ENCODE peak calls at places on chromosomes 4 and X, in six cellular contexts. One of them, this sample, is unnamed.

GRCh38 chr4:159075531-159075932 is 27.3 kb upstream of the RAPGEF2 start:
- DNase-seq in ovary: no peak
- DNase-seq in kidney epithelial cell: no peak
- DNase-seq in endothelial cell of umbilical vein: no peak
- DNase-seq in Panc1: no peak
- DNase-seq in sigmoid colon: no peak
- DNase-seq in this sample: no peak

GRCh38 chr4:67480810-67481209 is 64.5 kb downstream of the CENPC start:
- DNase-seq in kidney epithelial cell: no peak
- DNase-seq in ovary: no peak
- DNase-seq in endothelial cell of umbilical vein: no peak
- DNase-seq in sigmoid colon: no peak
- DNase-seq in Panc1: no peak
- DNase-seq in this sample: no peak

GRCh38 chrX:131633285-131633917 is 89.5 kb downstream of the OR13H1 start:
- DNase-seq in sigmoid colon: peak
- DNase-seq in Panc1: peak
- DNase-seq in endothelial cell of umbilical vein: peak
- DNase-seq in ovary: peak
- DNase-seq in kidney epithelial cell: peak
- DNase-seq in this sample: peak

GRCh38 chr4:80240976-80241375 is 25.5 kb upstream of the FGF5 start:
- DNase-seq in endothelial cell of umbilical vein: no peak
- DNase-seq in Panc1: no peak
- DNase-seq in sigmoid colon: no peak
- DNase-seq in kidney epithelial cell: no peak
- DNase-seq in ovary: no peak
- DNase-seq in this sample: no peak

GRCh38 chrX:24498181-24498580 is 33.1 kb downstream of the PDK3 start:
- DNase-seq in ovary: no peak
- DNase-seq in Panc1: no peak
- DNase-seq in kidney epithelial cell: no peak
- DNase-seq in endothelial cell of umbilical vein: peak
- DNase-seq in sigmoid colon: peak
- DNase-seq in this sample: no peak

GRCh38 chr4:44583393-44583792 is 68.0 kb downstream of the YIPF7 start:
- DNase-seq in endothelial cell of umbilical vein: no peak
- DNase-seq in sigmoid colon: no peak
- DNase-seq in ovary: no peak
- DNase-seq in kidney epithelial cell: no peak
- DNase-seq in Panc1: no peak
- DNase-seq in this sample: no peak

GRCh38 chr4:115145393-115146160 is 32.2 kb upstream of the NDST4 start:
- DNase-seq in endothelial cell of umbilical vein: no peak
- DNase-seq in ovary: no peak
- DNase-seq in Panc1: no peak
- DNase-seq in sigmoid colon: no peak
- DNase-seq in kidney epithelial cell: no peak
- DNase-seq in this sample: no peak

GRCh38 chrX:107574711-107575110 is 53.6 kb upstream of the PRPS1 start:
- DNase-seq in sigmoid colon: no peak
- DNase-seq in ovary: no peak
- DNase-seq in kidney epithelial cell: no peak
- DNase-seq in endothelial cell of umbilical vein: no peak
- DNase-seq in Panc1: no peak
- DNase-seq in this sample: no peak

GRCh38 chr4:85642356-85643100 is 167.6 kb downstream of the ARHGAP24 start:
- DNase-seq in sigmoid colon: no peak
- DNase-seq in kidney epithelial cell: no peak
- DNase-seq in endothelial cell of umbilical vein: no peak
- DNase-seq in Panc1: no peak
- DNase-seq in ovary: no peak
- DNase-seq in this sample: no peak

GRCh38 chrX:9928083-9928482 is 39.1 kb upstream of the CLDN34 start:
- DNase-seq in kidney epithelial cell: no peak
- DNase-seq in endothelial cell of umbilical vein: no peak
- DNase-seq in ovary: no peak
- DNase-seq in sigmoid colon: no peak
- DNase-seq in Panc1: no peak
- DNase-seq in this sample: peak

GRCh38 chr4:118826723-118827444 is 9.0 kb downstream of the SEC24D start:
- DNase-seq in endothelial cell of umbilical vein: no peak
- DNase-seq in sigmoid colon: no peak
- DNase-seq in kidney epithelial cell: no peak
- DNase-seq in Panc1: no peak
- DNase-seq in ovary: no peak
- DNase-seq in this sample: no peak

GRCh38 chr4:12884846-12885796 is 599.0 kb downstream of the RAB28 start:
- DNase-seq in endothelial cell of umbilical vein: no peak
- DNase-seq in kidney epithelial cell: no peak
- DNase-seq in Panc1: no peak
- DNase-seq in sigmoid colon: no peak
- DNase-seq in ovary: no peak
- DNase-seq in this sample: no peak

GRCh38 chrX:103234869-103235268 is 20.0 kb downstream of the BEX4 start:
- DNase-seq in endothelial cell of umbilical vein: no peak
- DNase-seq in kidney epithelial cell: no peak
- DNase-seq in sigmoid colon: no peak
- DNase-seq in Panc1: no peak
- DNase-seq in ovary: no peak
- DNase-seq in this sample: no peak

GRCh38 chr4:128310266-128310697 is 22.7 kb upstream of the PGRMC2 start:
- DNase-seq in sigmoid colon: no peak
- DNase-seq in endothelial cell of umbilical vein: no peak
- DNase-seq in Panc1: no peak
- DNase-seq in ovary: peak
- DNase-seq in kidney epithelial cell: no peak
- DNase-seq in this sample: no peak

GRCh38 chrX:7730071-7730470 is 112.9 kb upstream of the VCX start:
- DNase-seq in Panc1: no peak
- DNase-seq in kidney epithelial cell: no peak
- DNase-seq in sigmoid colon: no peak
- DNase-seq in endothelial cell of umbilical vein: no peak
- DNase-seq in ovary: no peak
- DNase-seq in this sample: no peak

DNA sequence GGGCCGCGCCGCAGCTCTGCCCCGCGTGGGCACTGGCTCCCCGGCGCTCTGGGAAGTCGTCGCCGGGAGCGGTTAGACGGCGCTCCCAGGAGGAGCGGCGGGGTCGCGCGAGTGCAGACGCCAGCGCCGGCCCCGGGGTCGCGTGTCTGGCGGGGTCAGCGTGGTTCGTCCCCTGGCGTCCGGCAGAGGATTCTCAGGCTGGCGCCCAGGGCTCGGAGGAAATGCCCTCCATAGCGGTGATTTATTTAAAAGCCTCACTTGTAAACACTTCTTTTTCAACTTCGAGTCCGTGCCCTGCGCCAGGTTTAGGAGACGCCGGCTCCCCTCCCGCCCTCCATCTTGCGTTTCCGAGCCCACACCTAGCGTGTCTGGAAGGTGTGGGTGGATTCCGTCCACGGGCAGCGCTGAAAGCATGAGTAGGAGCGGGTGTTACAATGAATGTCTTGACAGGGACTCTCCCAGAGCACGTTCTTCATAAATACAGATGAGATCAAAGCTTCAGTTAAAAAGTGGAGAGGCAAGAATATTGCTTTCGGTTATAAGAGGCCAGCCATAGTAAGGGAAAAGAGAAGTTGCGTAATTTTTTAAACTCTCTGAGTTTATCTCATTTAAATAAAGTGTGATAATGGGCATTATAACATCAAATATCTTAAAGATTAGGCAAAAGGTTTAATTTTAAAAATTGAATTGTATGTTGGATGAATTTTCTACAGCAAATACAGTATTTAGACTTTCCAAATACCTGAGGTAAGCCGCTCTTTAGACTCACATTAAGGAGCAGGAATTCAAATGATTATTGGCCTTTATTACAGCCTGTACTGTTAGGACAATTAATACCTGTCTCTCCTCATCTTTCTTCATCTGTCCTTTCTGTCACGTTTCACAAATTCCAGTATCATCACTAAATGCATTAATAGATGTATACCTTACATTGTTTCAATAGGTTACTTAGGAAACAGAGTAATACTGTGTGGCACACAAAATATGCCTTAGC is 863 bp downstream of the FAM241A start:
- DNase-seq in kidney epithelial cell: no peak
- DNase-seq in Panc1: no peak
- DNase-seq in endothelial cell of umbilical vein: peak
- DNase-seq in ovary: peak
- DNase-seq in sigmoid colon: peak
- DNase-seq in this sample: peak
- TF ChIP-seq CTCF in kidney epithelial cell: peak
- TF ChIP-seq CTCF in Panc1: no peak
- TF ChIP-seq CTCF in endothelial cell of umbilical vein: no peak
- TF ChIP-seq CTCF in ovary: no peak
- TF ChIP-seq CTCF in sigmoid colon: no peak
- TF ChIP-seq CTCF in this sample: peak

GRCh38 chr4:120725639-120726585 is 196.6 kb downstream of the PRDM5 start:
- DNase-seq in kidney epithelial cell: peak
- DNase-seq in endothelial cell of umbilical vein: no peak
- DNase-seq in sigmoid colon: no peak
- DNase-seq in Panc1: no peak
- DNase-seq in ovary: no peak
- DNase-seq in this sample: no peak
- TF ChIP-seq CTCF in kidney epithelial cell: no peak
- TF ChIP-seq CTCF in endothelial cell of umbilical vein: no peak
- TF ChIP-seq CTCF in sigmoid colon: no peak
- TF ChIP-seq CTCF in Panc1: no peak
- TF ChIP-seq CTCF in ovary: no peak
- TF ChIP-seq CTCF in this sample: no peak

DNA sequence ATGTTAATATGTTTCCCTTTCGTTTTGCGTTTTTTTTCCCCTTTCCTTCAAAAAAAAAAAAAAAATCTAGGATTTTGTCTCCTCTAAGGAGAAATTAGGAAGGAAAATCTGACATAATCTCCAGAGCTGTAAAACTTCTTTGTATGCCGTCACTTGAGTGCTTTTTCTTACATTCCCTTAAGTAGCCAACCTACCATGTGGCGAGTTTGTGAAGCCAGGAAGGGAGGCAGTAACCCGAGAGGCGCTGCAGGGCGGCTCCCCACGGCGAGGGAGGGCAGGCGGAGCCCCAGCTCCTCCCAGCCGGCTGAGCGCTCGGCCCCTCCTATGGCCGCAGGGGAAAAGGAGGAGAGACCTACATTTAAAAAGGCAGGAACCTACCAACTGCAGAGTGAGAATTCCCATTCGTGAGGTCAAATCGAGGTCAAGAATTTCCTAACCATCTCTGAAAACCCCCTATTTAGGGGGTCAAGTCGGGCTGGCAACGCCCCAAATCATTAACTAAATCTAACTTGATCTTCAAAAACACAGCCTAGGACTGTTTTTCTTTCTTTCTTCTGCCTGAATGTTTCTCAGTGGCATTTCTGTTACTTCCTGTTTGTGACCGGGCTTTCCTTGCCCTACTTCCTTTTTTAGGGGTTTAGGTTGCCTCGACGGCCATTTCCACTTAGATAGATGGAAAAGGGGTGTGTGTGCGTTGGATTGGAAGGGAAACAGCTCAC is 345.1 kb upstream of the KLF3 start:
- DNase-seq in endothelial cell of umbilical vein: peak
- DNase-seq in kidney epithelial cell: peak
- DNase-seq in Panc1: peak
- DNase-seq in ovary: peak
- DNase-seq in sigmoid colon: peak
- DNase-seq in this sample: peak
- TF ChIP-seq CTCF in endothelial cell of umbilical vein: no peak
- TF ChIP-seq CTCF in kidney epithelial cell: peak
- TF ChIP-seq CTCF in Panc1: no peak
- TF ChIP-seq CTCF in ovary: peak
- TF ChIP-seq CTCF in sigmoid colon: no peak
- TF ChIP-seq CTCF in this sample: peak

DNA sequence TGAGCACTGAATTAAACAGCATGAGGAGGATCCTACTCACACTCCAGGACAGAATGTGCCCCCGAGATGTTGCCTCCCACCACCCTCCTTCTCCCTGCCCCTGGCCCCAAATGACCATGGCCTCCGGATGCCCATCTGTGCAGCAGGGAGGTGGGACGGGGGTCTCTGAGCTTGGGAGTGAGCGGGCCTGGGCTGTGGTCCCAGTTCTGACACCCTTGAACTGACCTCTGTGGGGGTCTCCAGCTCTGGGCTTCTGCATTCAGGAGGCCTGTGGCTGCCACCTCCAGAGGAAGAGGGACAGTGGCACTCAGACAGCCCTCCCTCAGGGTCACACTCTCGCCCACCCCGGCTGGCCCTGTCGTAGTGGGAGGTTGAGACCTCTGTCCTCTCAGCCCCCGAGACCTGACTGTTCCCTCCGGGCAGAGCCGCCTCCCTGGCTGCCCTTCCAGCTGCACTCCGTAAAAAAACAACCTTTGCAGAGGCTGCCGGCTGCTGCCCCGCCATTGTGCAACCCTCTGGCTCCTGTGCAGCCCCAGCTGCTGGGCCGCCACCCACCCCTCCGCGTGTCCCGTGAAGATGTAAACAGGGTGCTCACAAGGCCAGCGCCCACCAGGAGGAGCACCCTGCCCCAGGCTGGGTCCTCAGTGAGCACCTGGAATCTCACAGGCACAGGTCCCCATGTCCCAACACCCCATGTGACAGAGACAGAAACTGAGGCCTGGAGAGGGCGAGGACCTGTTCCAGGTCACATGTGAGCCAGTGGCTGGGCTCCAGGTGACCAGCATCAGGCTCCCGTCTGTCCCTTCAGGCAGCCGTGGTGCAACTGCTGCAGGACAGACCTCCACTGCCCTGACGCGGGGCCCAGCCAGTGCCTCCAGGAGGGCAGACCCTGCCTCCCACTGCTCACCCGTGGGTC is 39.6 kb downstream of the HTRA3 start:
- DNase-seq in endothelial cell of umbilical vein: no peak
- DNase-seq in ovary: peak
- DNase-seq in kidney epithelial cell: no peak
- DNase-seq in Panc1: no peak
- DNase-seq in sigmoid colon: peak
- DNase-seq in this sample: no peak
- TF ChIP-seq CTCF in endothelial cell of umbilical vein: no peak
- TF ChIP-seq CTCF in ovary: peak
- TF ChIP-seq CTCF in kidney epithelial cell: no peak
- TF ChIP-seq CTCF in Panc1: no peak
- TF ChIP-seq CTCF in sigmoid colon: peak
- TF ChIP-seq CTCF in this sample: no peak

GRCh38 chr4:188821500-188821899 is 682.3 kb downstream of the TRIML1 start:
- DNase-seq in endothelial cell of umbilical vein: no peak
- DNase-seq in ovary: no peak
- DNase-seq in kidney epithelial cell: no peak
- DNase-seq in sigmoid colon: no peak
- DNase-seq in Panc1: no peak
- DNase-seq in this sample: no peak
- TF ChIP-seq CTCF in endothelial cell of umbilical vein: no peak
- TF ChIP-seq CTCF in ovary: no peak
- TF ChIP-seq CTCF in kidney epithelial cell: no peak
- TF ChIP-seq CTCF in sigmoid colon: no peak
- TF ChIP-seq CTCF in Panc1: no peak
- TF ChIP-seq CTCF in this sample: no peak